ENCODE peak calls at places on chromosome 6, in seven cellular contexts. E is lung, I is left ventricle myocardium inferior, F is chondrocyte, H is HepG2, O is pancreas, T is astrocyte of the spinal cord. V is an unnamed sample.

GRCh38 chr6:38715016-38715809 is at the start of gene DNAH8:
- DNase-seq in E (no peak), I (no peak), F (no peak), H (no peak), O (no peak), T (no peak), V (peak)

GRCh38 chr6:122622404-122622938 is 12.3 kb downstream of the PKIB start:
- DNase-seq in E (no peak), I (no peak), F (no peak), H (no peak), O (no peak), T (no peak), V (no peak)

GRCh38 chr6:155079985-155080452 is 84.9 kb downstream of the TIAM2 start:
- DNase-seq in E (no peak), I (no peak), F (no peak), H (no peak), O (no peak), T (no peak), V (no peak)

GRCh38 chr6:98827295-98828159 is 6.8 kb upstream of the POU3F2 start:
- DNase-seq in E (no peak), I (no peak), F (no peak), H (no peak), O (no peak), T (no peak), V (peak)

GRCh38 chr6:32980488-32981038 is 12.2 kb downstream of the BRD2 start:
- DNase-seq in E (no peak), I (no peak), F (no peak), H (no peak), O (no peak), T (no peak), V (no peak)

GRCh38 chr6:4950849-4951533 is 52.8 kb downstream of the RPP40 start:
- DNase-seq in E (peak), I (no peak), F (no peak), H (no peak), O (peak), T (no peak), V (no peak)

GRCh38 chr6:44843734-44844133 is 456.2 kb downstream of the CDC5L start:
- DNase-seq in E (no peak), I (no peak), F (no peak), H (no peak), O (no peak), T (no peak), V (no peak)

GRCh38 chr6:13453771-13454251 is 33.6 kb downstream of the GFOD1 start:
- DNase-seq in E (no peak), I (no peak), F (no peak), H (no peak), O (no peak), T (peak), V (no peak)

GRCh38 chr6:119742188-119742803 is 392.7 kb upstream of the MAN1A1 start:
- DNase-seq in E (peak), I (peak), F (no peak), H (peak), O (peak), T (peak), V (peak)

GRCh38 chr6:320351-321157 is 28.3 kb downstream of the DUSP22 start:
- DNase-seq in E (no peak), I (no peak), F (no peak), H (no peak), O (no peak), T (no peak), V (peak)

GRCh38 chr6:323730-324088 is 31.4 kb downstream of the DUSP22 start:
- DNase-seq in E (no peak), I (no peak), F (no peak), H (no peak), O (no peak), T (no peak), V (no peak)

GRCh38 chr6:322940-323729 is 30.8 kb downstream of the DUSP22 start:
- DNase-seq in E (no peak), I (no peak), F (no peak), H (no peak), O (no peak), T (no peak), V (peak)

GRCh38 chr6:321158-321438 is 28.8 kb downstream of the DUSP22 start:
- DNase-seq in E (no peak), I (no peak), F (no peak), H (no peak), O (no peak), T (no peak), V (no peak)

GRCh38 chr6:322205-322930 is 30.1 kb downstream of the DUSP22 start:
- DNase-seq in E (no peak), I (no peak), F (no peak), H (no peak), O (no peak), T (no peak), V (no peak)
- TF ChIP-seq CTCF in E (no peak), I (no peak), F (no peak), H (no peak), O (no peak), T (no peak), V (no peak)

GRCh38 chr6:30725713-30726505 is 5.8 kb downstream of the TUBB start:
- DNase-seq in E (no peak), I (no peak), F (no peak), H (no peak), O (no peak), T (peak), V (peak)

GRCh38 chr6:30730611-30731435 is 10.7 kb downstream of the TUBB start:
- DNase-seq in E (peak), I (peak), F (no peak), H (peak), O (peak), T (no peak), V (peak)

GRCh38 chr6:30726506-30727413 is 6.6 kb downstream of the TUBB start:
- DNase-seq in E (no peak), I (no peak), F (no peak), H (no peak), O (no peak), T (no peak), V (peak)

GRCh38 chr6:30724906-30725667 is 4.9 kb downstream of the TUBB start:
- DNase-seq in E (no peak), I (no peak), F (no peak), H (no peak), O (no peak), T (no peak), V (peak)

DNA sequence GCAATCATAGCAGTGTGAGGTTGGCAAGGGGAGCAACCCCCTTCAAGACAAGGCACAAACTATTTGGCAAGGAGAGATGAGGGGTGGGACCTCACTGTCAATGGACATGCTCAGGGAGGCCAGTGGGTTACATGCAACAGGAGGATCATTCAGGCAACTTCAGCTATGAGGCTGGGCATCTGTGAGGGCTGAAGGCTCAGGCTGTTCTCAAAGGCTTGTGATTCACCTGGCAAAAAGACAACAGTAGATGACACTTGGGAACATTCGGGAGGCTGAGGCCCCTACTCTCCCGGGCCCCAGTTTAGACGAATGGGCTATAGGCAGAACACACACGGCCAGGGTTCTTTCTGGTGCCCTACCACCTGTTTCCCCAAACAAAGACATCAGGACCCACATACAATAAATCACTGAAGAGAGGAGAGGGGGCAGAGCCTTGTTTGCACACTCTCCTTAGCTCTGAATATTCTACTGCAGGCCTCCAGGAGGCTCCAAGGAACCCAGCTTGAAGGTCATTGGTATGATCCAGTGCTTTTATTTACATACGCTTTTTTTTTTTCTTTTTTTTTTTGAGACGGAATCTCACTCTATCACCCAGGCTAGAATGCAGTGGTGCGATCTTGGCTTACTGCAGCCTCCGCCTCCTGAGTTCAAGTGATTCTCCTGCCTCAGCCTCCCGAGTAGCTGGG is 7.9 kb downstream of the TUBB start:
- DNase-seq in E (no peak), I (no peak), F (no peak), H (no peak), O (no peak), T (no peak), V (peak)
- TF ChIP-seq CTCF in E (no peak), I (no peak), F (peak), H (no peak), O (no peak), T (peak), V (no peak)

DNA sequence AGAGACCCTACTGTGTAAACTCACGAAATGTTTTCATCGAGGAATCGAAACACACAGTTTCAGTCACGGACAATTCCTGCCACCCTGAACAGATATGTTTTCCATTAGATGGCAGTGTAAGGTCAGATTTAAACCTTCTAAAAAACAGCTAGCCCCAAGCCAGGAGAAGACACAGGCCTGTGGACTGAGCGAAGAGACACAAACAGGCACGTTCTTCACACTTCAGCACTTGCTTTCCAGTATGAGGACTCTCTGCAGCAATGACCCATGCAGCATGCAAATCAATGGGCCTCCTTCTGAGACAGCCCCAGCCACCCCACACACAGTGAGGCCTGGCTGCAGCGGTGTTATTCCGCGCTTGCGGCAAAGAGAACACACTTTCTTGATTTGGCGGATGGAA is 31.9 kb downstream of the HUS1B start:
- DNase-seq in E (no peak), I (no peak), F (no peak), H (no peak), O (no peak), T (peak), V (no peak)
- TF ChIP-seq CTCF in E (peak), I (peak), F (peak), H (no peak), O (no peak), T (peak), V (no peak)

DNA sequence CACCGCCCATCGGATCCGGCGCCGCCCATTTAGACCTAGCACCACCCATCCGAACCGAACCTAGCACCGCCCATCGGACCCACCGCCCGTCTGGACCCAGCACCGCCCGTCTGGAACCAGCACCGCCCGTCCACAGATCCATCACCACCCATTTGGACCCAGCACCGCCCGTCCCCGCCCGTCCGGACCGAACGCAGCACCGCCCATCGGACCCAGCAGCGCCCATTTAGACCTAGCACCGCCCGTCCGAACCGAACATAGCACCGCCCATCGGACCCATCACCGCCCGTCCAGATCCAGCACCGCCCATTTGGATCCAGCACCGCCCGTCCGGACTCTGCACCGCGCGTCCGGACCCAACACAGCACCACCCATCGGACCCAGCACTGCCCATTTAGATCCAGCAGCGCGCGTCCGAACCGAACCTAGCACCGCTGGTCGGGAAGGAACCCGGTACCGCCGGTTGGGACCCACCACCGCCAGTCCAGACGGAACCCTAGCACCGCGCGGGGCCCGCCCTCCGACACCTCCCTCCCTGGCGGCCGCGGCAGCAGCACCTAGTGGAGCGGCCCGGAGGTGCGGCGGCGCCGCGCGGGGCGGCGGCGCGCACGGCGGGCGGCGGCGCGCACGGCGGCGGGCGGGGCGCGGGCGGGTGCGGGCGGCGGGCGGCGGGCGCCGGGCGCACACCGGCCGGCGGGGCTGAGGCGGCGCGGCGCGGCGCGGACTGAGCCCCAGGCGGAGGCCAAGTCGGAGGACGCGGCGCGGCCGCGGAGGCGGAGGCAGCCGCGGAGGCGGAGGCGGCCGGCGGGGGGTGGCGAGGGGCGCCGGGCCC is at the start of gene AFDN:
- DNase-seq in E (peak), I (peak), F (peak), H (no peak), O (peak), T (no peak), V (peak)
- TF ChIP-seq CTCF in E (peak), I (peak), F (peak), H (peak), O (peak), T (peak), V (peak)

DNA sequence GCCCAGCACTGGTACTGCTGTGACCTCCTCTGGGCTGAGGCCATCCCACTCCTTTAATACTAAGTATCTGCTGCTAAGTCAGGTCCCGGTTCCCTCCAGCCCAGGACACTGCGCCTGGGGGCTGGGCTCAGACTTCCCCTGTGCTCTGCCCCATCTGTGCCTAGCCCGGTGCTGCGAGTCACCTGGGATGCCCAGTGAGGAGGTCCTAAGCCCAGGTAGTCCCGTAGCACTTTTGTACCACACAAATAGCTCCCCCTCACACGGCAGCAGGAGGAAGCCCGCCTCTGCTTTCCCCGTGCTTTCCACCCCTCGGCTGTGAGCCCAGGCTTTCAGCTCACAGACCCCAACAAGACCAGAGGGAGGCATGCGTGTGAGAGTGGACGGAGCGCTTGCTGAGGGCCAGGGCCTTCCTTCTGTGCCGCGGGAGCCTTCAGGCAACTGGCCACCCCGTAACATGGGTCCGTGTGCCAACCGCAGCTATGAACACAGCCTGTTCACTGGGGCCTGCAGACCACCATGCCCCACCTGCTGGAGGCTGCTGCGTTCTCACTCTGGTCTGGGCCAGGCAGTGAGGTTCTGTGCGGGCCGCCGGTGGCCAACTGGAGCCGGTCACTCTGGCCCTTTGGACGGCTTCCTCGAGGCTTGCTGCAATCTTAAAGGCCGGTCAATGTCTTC is 79.9 kb upstream of the MPC1 start:
- DNase-seq in E (no peak), I (no peak), F (no peak), H (no peak), O (no peak), T (no peak), V (no peak)
- TF ChIP-seq CTCF in E (no peak), I (no peak), F (no peak), H (peak), O (no peak), T (no peak), V (no peak)

GRCh38 chr6:29705389-29706231 is 17.6 kb upstream of the HLA-F start:
- DNase-seq in E (no peak), I (no peak), F (no peak), H (peak), O (no peak), T (peak), V (no peak)

GRCh38 chr6:29708432-29709177 is 14.6 kb upstream of the HLA-F start:
- DNase-seq in E (no peak), I (no peak), F (no peak), H (no peak), O (no peak), T (no peak), V (no peak)

DNA sequence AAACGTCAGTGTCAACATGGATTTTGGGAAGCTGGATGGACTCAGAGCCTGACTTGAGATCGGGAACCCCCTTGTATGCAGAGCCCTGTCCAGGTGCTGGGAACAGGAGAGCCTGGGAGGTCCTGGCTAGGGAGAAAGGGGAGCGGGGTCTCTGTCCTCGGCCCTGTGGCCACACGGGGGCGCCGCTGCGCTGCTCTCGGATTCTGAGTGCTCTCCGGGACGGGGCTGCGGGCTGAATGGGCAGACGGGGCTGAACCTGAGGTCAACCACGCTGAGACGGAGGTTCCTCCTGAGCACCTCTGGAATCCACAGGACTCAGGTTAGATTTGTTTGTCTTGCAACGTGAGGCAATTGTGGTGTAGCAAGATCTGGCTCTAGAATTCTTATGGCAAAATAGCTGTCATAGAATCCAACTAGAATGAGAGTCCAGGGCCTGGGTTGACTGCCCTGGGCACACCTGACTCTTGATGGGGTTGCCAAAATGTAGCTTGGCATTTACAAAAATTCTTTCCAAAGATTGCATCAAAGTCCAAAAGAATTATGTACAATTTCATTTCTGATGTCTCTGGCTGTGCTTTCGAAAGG is 20.6 kb upstream of the HLA-F start:
- DNase-seq in E (no peak), I (peak), F (no peak), H (peak), O (no peak), T (peak), V (peak)
- TF ChIP-seq CTCF in E (peak), I (peak), F (peak), H (peak), O (peak), T (peak), V (peak)

GRCh38 chr6:110341671-110342304 is 16.4 kb downstream of the METTL24 start:
- DNase-seq in E (no peak), I (no peak), F (no peak), H (peak), O (no peak), T (no peak), V (no peak)

GRCh38 chr6:110340566-110340965 is 17.6 kb downstream of the METTL24 start:
- DNase-seq in E (no peak), I (no peak), F (no peak), H (no peak), O (no peak), T (no peak), V (no peak)

GRCh38 chr6:110337481-110337880 is 20.7 kb downstream of the METTL24 start:
- DNase-seq in E (no peak), I (no peak), F (no peak), H (no peak), O (no peak), T (no peak), V (no peak)

GRCh38 chr6:110342759-110343158 is 15.4 kb downstream of the METTL24 start:
- DNase-seq in E (no peak), I (no peak), F (no peak), H (no peak), O (no peak), T (no peak), V (no peak)

GRCh38 chr6:110338820-110339470 is 19.2 kb downstream of the METTL24 start:
- DNase-seq in E (no peak), I (no peak), F (no peak), H (no peak), O (no peak), T (no peak), V (no peak)
- TF ChIP-seq CTCF in E (no peak), I (no peak), F (no peak), H (no peak), O (no peak), T (no peak), V (no peak)

V was measured in spleen.